ENCODE peak calls at places on chromosomes 4 and X, in five cellular contexts. G is MM.1S, P is GM23338, B is suprapubic skin, U is body of pancreas. Y is an unnamed sample. For H3K36me3, the result is how much of the 10 kb centered on the place peaks cover.

GRCh38 chrX:43068639-43069038 is 290.7 kb upstream of the PPP1R2C start:
- DNase-seq in G (no peak), P (no peak), B (no peak), U (no peak), Y (no peak)

GRCh38 chr4:145839151-145839550 is 99.5 kb downstream of the ZNF827 start:
- DNase-seq in G (no peak), P (peak), B (no peak), U (no peak), Y (no peak)

GRCh38 chr4:84887824-84888223 is 78.7 kb downstream of the WDFY3 start:
- DNase-seq in G (no peak), P (no peak), B (no peak), U (no peak), Y (no peak)

GRCh38 chr4:53105313-53105712 is 243.2 kb downstream of the RASL11B start:
- DNase-seq in G (no peak), P (no peak), B (no peak), U (no peak), Y (no peak)

GRCh38 chr4:4204401-4204745 is 22.4 kb downstream of the OTOP1 start:
- DNase-seq in G (no peak), P (no peak), B (no peak), U (no peak), Y (no peak)

GRCh38 chr4:94758700-94759399 is 1.1 kb downstream of the BMPR1B start:
- DNase-seq in G (no peak), P (peak), B (no peak), U (no peak), Y (no peak)

GRCh38 chr4:48778431-48779094 is 1.5 kb downstream of the FRYL start:
- DNase-seq in G (no peak), P (no peak), B (no peak), U (no peak), Y (no peak)

GRCh38 chrX:69139516-69139915 is 25.7 kb downstream of the PJA1 start:
- DNase-seq in G (no peak), P (no peak), B (no peak), U (no peak), Y (no peak)

GRCh38 chrX:110750526-110751189 is 45.0 kb downstream of the CHRDL1 start:
- DNase-seq in G (no peak), P (no peak), B (no peak), U (no peak), Y (no peak)

GRCh38 chr4:762211-763190 is 56.9 kb downstream of the PCGF3 start:
- DNase-seq in G (no peak), P (no peak), B (no peak), U (no peak), Y (no peak)

GRCh38 chrX:93454509-93454908 is 218.9 kb downstream of the NAP1L3 start:
- DNase-seq in G (no peak), P (no peak), B (no peak), U (no peak), Y (no peak)

GRCh38 chr4:94344457-94344856 is 1.8 kb upstream of the HPGDS start:
- DNase-seq in G (no peak), P (peak), B (no peak), U (no peak), Y (no peak)

GRCh38 chr4:14729605-14730004 is 272.7 kb upstream of the CPEB2 start:
- DNase-seq in G (no peak), P (no peak), B (no peak), U (no peak), Y (no peak)

GRCh38 chr4:138305055-138305454 is 62.9 kb upstream of the SLC7A11 start:
- DNase-seq in G (no peak), P (no peak), B (no peak), U (no peak), Y (no peak)

GRCh38 chr4:156322592-156322991 is 368.9 kb upstream of the CTSO start:
- DNase-seq in G (no peak), P (no peak), B (no peak), U (no peak), Y (no peak)
- H3K36me3 ChIP-seq in G (under half), P (under half), B (under half), U (under half), Y (under half)

DNA sequence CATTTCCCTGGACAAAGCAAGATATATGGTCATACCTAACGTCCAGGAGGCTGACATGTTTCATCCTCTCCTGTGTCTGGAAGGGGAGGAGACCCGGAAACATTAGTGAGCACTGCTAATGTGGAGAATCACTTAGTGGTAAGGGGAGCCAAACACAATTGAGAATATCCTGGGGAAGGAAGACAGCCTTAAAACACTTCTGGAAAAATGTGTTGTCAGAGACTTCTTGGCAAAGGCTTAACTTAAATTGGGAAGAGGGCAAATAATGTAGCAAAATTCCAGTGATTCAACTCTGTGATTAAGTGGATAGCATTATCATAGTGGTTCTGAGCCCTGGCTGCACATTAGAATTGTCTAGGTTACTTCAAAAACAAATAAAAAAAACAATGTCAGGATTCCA is 39.5 kb downstream of the SPARCL1 start:
- DNase-seq in G (no peak), P (no peak), B (no peak), U (no peak), Y (no peak)
- H3K36me3 ChIP-seq in G (under half), P (under half), B (under half), U (under half), Y (under half)

DNA sequence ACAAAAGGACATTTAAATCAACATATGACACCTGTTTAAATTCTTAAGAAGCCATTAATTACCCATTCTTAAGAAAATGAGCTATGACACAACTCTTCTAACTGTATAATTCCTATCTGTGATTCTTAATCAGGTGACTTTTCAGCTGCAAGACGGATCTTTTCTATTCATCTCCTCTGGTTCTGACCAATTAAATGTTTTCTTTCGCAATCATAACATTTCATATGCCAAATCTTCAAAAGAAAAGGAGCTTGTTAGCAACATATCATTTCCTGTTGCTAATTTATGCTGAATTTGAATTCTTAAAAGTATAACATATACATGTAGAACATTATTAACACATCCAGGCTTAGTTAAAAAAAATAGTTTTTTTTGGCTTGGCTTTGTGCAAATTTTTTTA is 62.5 kb downstream of the SEL1L3 start:
- DNase-seq in G (no peak), P (no peak), B (no peak), U (no peak), Y (no peak)
- H3K36me3 ChIP-seq in G (under half), P (under half), B (under half), U (under half), Y (under half)

GRCh38 chrX:2855761-2856160 is 27.0 kb downstream of the GYG2 start:
- DNase-seq in G (no peak), P (no peak), B (no peak), U (no peak), Y (no peak)
- H3K36me3 ChIP-seq in G (under half), P (under half), B (under half), U (under half), Y (under half)

GRCh38 chr4:6991249-6991648 is 51.9 kb upstream of the TADA2B start:
- DNase-seq in G (no peak), P (no peak), B (no peak), U (no peak), Y (no peak)
- H3K36me3 ChIP-seq in G (under half), P (under half), B (under half), U (under half), Y (under half)

GRCh38 chr4:55439023-55439422 is 43.3 kb downstream of the TMEM165 start:
- DNase-seq in G (no peak), P (no peak), B (no peak), U (no peak), Y (no peak)
- H3K36me3 ChIP-seq in G (under half), P (under half), B (half or more), U (under half), Y (under half)